ENCODE peak calls at places on chromosomes 12 and 14, in ten cellular contexts. L is nephron progenitor cell, H is MCF 10A, U is cardiac fibroblast, T is PC-3, W is heart right ventricle, Y is thoracic aorta, S is AG10803, B is tibial artery, V is MM.1S. J is an unnamed sample.

GRCh38 chr14:102998393-102998792 is 59.0 kb downstream of the CDC42BPB start:
- DNase-seq in Y (no peak), V (no peak), T (peak; percentile 72), H (no peak), U (peak; percentile 62), B (no peak), W (no peak), S (no peak), L (no peak), J (no peak)

GRCh38 chr12:83179999-83180398 is 493.3 kb downstream of the TMTC2 start:
- DNase-seq in T (peak; percentile 20), W (no peak), H (no peak), B (no peak), L (no peak), U (no peak), S (no peak), V (no peak), Y (no peak), J (no peak)

GRCh38 chr12:25023808-25024207 is 74.9 kb upstream of the BCAT1 start:
- DNase-seq in Y (no peak), L (no peak), T (no peak), S (no peak), H (no peak), B (no peak), V (no peak), U (no peak), W (no peak), J (no peak)

GRCh38 chr12:3988519-3989217 is 115.5 kb upstream of the PARP11 start:
- DNase-seq in S (no peak), T (no peak), W (no peak), B (no peak), Y (no peak), V (peak; percentile 67), L (no peak), U (no peak), H (no peak), J (no peak)

GRCh38 chr12:125145196-125145595 is 80.0 kb downstream of the AACS start:
- DNase-seq in B (no peak), S (peak; percentile 25), L (no peak), H (no peak), U (no peak), V (no peak), W (no peak), Y (no peak), T (no peak), J (no peak)

GRCh38 chr12:63779498-63780481 is at the start of gene RXYLT1:
- DNase-seq in T (peak; percentile 70), W (peak; percentile 89), L (peak; percentile 88), U (peak; percentile 80), B (peak; percentile 91), H (peak; percentile 74), S (peak; percentile 73), Y (peak; percentile 24), V (peak; percentile 77), J (peak; percentile 88)

GRCh38 chr12:12800406-12801180 is 12.6 kb upstream of the DDX47 start:
- DNase-seq in S (peak; percentile 56), T (peak; percentile 69), U (peak; percentile 53), V (no peak), H (peak; percentile 41), L (no peak), B (no peak), Y (no peak), W (no peak), J (peak; percentile 53)

GRCh38 chr14:20848316-20848954 is 42.8 kb upstream of the RNASE3 start:
- DNase-seq in Y (no peak), T (peak; percentile 95), V (no peak), H (peak; percentile 47), U (peak; percentile 58), W (no peak), S (peak; percentile 35), B (no peak), L (no peak), J (peak; percentile 25)

GRCh38 chr14:99681101-99681831 is 2.8 kb upstream of the CYP46A1 start:
- DNase-seq in B (peak; percentile 60), H (no peak), L (no peak), T (no peak), W (no peak), V (no peak), U (no peak), Y (no peak), S (no peak), J (no peak)

GRCh38 chr12:42981379-42981778 is 391.8 kb upstream of the PRICKLE1 start:
- DNase-seq in T (peak; percentile 80), L (no peak), H (peak; percentile 70), S (peak; percentile 6), B (no peak), W (no peak), V (no peak), Y (no peak), U (peak; percentile 71), J (no peak)

GRCh38 chr14:64026600-64026999 is 173.8 kb downstream of the SYNE2 start:
- DNase-seq in T (no peak), B (no peak), Y (no peak), U (no peak), W (no peak), V (no peak), L (no peak), H (peak; percentile 10), S (no peak), J (no peak)
- TF ChIP-seq CTCF in T (no peak), B (no peak), Y (no peak), U (no peak), W (no peak), V (no peak), L (no peak), H (no peak), S (no peak), J (no peak)

GRCh38 chr14:52660325-52660724 is 35.0 kb downstream of the ERO1A start:
- DNase-seq in S (no peak), U (no peak), V (no peak), Y (no peak), L (no peak), B (no peak), H (no peak), W (no peak), T (no peak), J (no peak)
- TF ChIP-seq CTCF in S (no peak), U (no peak), V (no peak), Y (no peak), L (no peak), B (no peak), H (no peak), W (no peak), T (no peak), J (no peak)

GRCh38 chr12:78531831-78532230 is 332.7 kb upstream of the SYT1 start:
- DNase-seq in V (no peak), T (no peak), H (no peak), L (no peak), S (no peak), U (no peak), Y (no peak), W (no peak), B (no peak), J (no peak)
- TF ChIP-seq CTCF in V (no peak), T (no peak), H (no peak), L (no peak), S (no peak), U (no peak), Y (no peak), W (no peak), B (no peak), J (no peak)

DNA sequence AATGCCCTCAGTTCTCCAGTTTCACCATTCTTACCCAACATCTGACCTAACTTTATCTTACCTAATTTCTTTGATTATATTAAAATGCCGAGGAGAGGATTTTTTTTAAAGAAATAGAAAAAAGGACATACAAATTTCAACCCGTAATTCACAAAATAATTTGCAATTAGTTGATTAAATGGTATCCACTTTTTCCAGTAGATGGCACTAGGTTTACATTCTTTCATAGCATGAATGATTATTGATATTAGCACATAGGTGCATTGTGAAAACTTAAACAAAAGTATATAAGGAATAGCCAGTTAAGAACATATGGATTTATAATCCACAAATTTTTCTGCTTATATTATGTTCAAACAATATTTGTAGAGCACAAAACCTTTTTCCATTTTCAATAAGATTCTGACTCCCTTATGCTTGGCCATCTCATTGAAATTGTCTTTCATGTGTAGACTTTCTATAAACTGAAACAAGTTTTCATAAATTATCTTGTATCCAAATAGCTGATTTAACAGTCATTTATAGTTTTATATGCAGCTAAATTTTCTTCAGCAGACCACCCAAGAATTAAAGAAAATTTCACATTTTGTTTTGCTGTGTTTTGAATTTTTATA is 35.3 kb downstream of the MSRB3 start:
- DNase-seq in V (peak; percentile 15), Y (no peak), T (peak; percentile 79), W (no peak), L (no peak), U (peak; percentile 67), B (no peak), H (peak; percentile 52), S (peak; percentile 26), J (peak; percentile 16)
- TF ChIP-seq CTCF in V (peak; percentile 52), Y (no peak), T (peak; percentile 91), W (no peak), L (peak; percentile 52), U (peak; percentile 41), B (peak; percentile 27), H (peak; percentile 66), S (peak; percentile 58), J (peak; percentile 72)

DNA sequence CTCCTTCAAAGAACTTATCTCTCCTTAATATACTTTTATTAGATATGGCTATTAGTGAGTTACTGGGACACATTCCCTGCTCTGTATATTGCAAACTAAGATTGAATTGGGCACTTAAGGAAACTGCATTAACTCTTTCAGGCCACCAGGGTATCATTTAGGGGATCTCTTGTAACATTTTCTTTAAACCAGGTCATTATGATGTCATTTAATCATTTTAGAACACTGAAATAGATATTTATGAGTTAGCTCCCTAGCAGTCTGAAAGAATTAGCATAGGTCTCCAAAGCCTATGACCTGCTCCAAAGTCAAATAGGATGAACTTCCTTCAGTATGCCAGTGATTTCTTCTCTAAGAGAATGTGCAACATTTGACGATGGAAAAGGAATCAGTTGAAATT is 506.9 kb downstream of the FOXG1 start:
- DNase-seq in L (no peak), H (no peak), T (no peak), V (no peak), S (no peak), U (no peak), B (no peak), W (no peak), Y (no peak), J (no peak)
- TF ChIP-seq CTCF in L (peak; percentile 14), H (no peak), T (peak; percentile 29), V (no peak), S (no peak), U (peak; percentile 17), B (no peak), W (peak; percentile 11), Y (no peak), J (no peak)

DNA sequence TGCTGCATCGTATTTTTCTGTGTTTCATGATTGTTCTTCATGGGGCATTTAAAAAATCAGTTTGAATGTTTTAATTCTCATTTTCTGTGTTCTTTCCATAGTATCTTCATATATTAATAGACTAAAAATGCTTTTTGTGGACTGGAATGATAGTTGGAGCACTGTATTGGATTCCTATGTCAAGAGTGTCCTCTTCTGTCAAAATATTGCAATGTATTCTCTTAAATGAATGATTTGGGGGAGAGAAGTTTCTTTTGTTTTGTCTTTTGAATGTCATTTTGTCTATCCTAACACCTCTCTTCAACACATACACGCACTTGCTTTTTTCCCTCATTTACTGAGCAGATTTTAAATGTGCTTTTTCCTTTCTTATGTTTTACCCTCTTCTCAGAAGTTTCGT is 4.7 kb upstream of the EIF2S3B start:
- DNase-seq in L (no peak), Y (no peak), T (peak; percentile 25), V (no peak), B (no peak), S (peak; percentile 21), H (peak; percentile 26), W (no peak), U (peak; percentile 54), J (peak; percentile 11)
- TF ChIP-seq CTCF in L (no peak), Y (no peak), T (peak; percentile 47), V (peak; percentile 13), B (no peak), S (peak; percentile 57), H (peak; percentile 65), W (no peak), U (peak; percentile 25), J (peak; percentile 42)

J was measured in RWPE1.